ENCODE peak calls at places on chromosomes 5 and 9, in eight cellular contexts. K, G, J, B, E, V, Y and F are unnamed samples.

GRCh38 chr9:20297646-20298084 is 324.6 kb downstream of the MLLT3 start:
- DNase-seq in G (peak), Y (no peak), J (no peak), E (no peak), B (no peak), K (no peak), V (no peak), F (no peak)

GRCh38 chr5:137696481-137696880 is 39.4 kb downstream of the KLHL3 start:
- DNase-seq in K (no peak), J (no peak), B (no peak), G (no peak), Y (peak), V (no peak), E (no peak), F (no peak)

GRCh38 chr9:79256691-79257213 is 315.0 kb upstream of the TLE4 start:
- DNase-seq in B (no peak), K (no peak), E (peak), J (peak), G (peak), V (no peak), Y (no peak), F (no peak)

GRCh38 chr5:125198270-125198974 is 452.0 kb upstream of the ZNF608 start:
- DNase-seq in Y (no peak), V (peak), B (no peak), K (peak), G (peak), E (peak), J (peak), F (no peak)

GRCh38 chr9:91803143-91803940 is 146.7 kb downstream of the ROR2 start:
- DNase-seq in V (no peak), Y (no peak), J (peak), E (no peak), B (no peak), G (peak), K (no peak), F (no peak)

GRCh38 chr5:40514986-40515385 is 164.7 kb upstream of the PTGER4 start:
- DNase-seq in G (no peak), V (no peak), Y (no peak), J (no peak), B (peak), E (no peak), K (no peak), F (no peak)

GRCh38 chr5:135033026-135033861 is 784 bp downstream of the PITX1 start:
- DNase-seq in G (peak), J (peak), V (no peak), K (no peak), Y (no peak), B (peak), E (peak), F (no peak)

GRCh38 chr9:16625831-16626230 is 244.6 kb downstream of the BNC2 start:
- DNase-seq in V (no peak), K (no peak), B (no peak), E (no peak), G (no peak), J (no peak), Y (no peak), F (no peak)

GRCh38 chr9:106888992-106889631 is 26.1 kb downstream of the ZNF462 start:
- DNase-seq in V (no peak), K (no peak), J (no peak), G (no peak), E (no peak), Y (no peak), B (no peak), F (no peak)

GRCh38 chr9:97758334-97758916 is 61.3 kb upstream of the XPA start:
- DNase-seq in G (no peak), E (no peak), K (no peak), B (no peak), Y (no peak), J (no peak), V (no peak), F (no peak)

GRCh38 chr5:73122875-73123810 is 2.8 kb downstream of the TMEM171 start:
- DNase-seq in E (no peak), J (peak), V (no peak), G (no peak), B (no peak), Y (no peak), K (no peak), F (no peak)

GRCh38 chr9:129458663-129459549 is 162.0 kb downstream of the C9orf50 start:
- DNase-seq in Y (no peak), V (peak), K (peak), B (peak), J (no peak), E (peak), G (no peak), F (no peak)

GRCh38 chr9:2777454-2777853 is 60.1 kb downstream of the KCNV2 start:
- DNase-seq in G (no peak), V (no peak), B (no peak), K (no peak), J (no peak), E (no peak), Y (no peak), F (no peak)

GRCh38 chr5:40291338-40291737 is 388.4 kb upstream of the PTGER4 start:
- DNase-seq in V (no peak), K (no peak), Y (no peak), J (no peak), G (peak), B (no peak), E (no peak), F (no peak)

GRCh38 chr5:52989781-52990530 is 804 bp downstream of the ITGA2 start:
- DNase-seq in K (no peak), Y (no peak), E (no peak), G (peak), J (no peak), B (peak), V (peak), F (no peak)

GRCh38 chr5:138169124-138169523 is 9.3 kb downstream of the BRD8 start:
- DNase-seq in Y (no peak), V (no peak), G (no peak), K (no peak), B (no peak), E (no peak), J (no peak), F (no peak)

GRCh38 chr5:170736966-170737365 is 46.6 kb upstream of the GABRP start:
- DNase-seq in K (no peak), J (no peak), E (no peak), Y (no peak), B (no peak), V (no peak), G (no peak), F (no peak)

GRCh38 chr9:88579363-88579715 is 44.4 kb downstream of the NXNL2 start:
- DNase-seq in B (no peak), E (no peak), V (no peak), J (no peak), K (no peak), Y (no peak), G (no peak), F (no peak)

GRCh38 chr9:131418143-131419028 is 24.5 kb downstream of the PRRC2B start:
- DNase-seq in J (no peak), K (no peak), V (peak), G (peak), B (no peak), E (peak), Y (no peak), F (no peak)

GRCh38 chr5:167853421-167853820 is 438.0 kb upstream of the WWC1 start:
- DNase-seq in Y (no peak), G (peak), V (no peak), K (no peak), B (no peak), J (peak), E (no peak), F (no peak)

GRCh38 chr9:32825203-32825602 is 41.9 kb downstream of the TMEM215 start:
- DNase-seq in G (no peak), E (no peak), K (no peak), V (no peak), Y (no peak), B (no peak), J (no peak), F (no peak)

GRCh38 chr5:134833340-134834032 is 12.3 kb upstream of the C5orf24 start:
- DNase-seq in B (no peak), Y (no peak), K (no peak), V (no peak), E (no peak), G (peak), J (no peak), F (no peak)

GRCh38 chr9:123267481-123268239 is 726 bp downstream of the STRBP start:
- DNase-seq in K (no peak), B (no peak), G (no peak), Y (no peak), J (no peak), V (no peak), E (peak), F (no peak)

GRCh38 chr5:135210286-135211055 is 176.4 kb upstream of the PITX1 start:
- DNase-seq in B (no peak), G (no peak), V (peak), E (no peak), Y (no peak), J (no peak), K (no peak), F (no peak)

GRCh38 chr9:4180907-4181605 is 118.8 kb downstream of the GLIS3 start:
- DNase-seq in K (no peak), V (no peak), E (no peak), G (no peak), Y (no peak), B (no peak), J (no peak), F (no peak)

GRCh38 chr5:38347040-38347763 is 88.8 kb downstream of the EGFLAM start:
- DNase-seq in G (peak), B (no peak), K (no peak), Y (no peak), J (no peak), E (no peak), V (no peak), F (no peak)